ENCODE peak calls at places on chromosomes 16 and 17, in five cellular contexts. One of them, this sample, is unnamed.

GRCh38 chr16:15523092-15523541 is 88.7 kb downstream of the BMERB1 start:
- DNase-seq in AG09309: no peak
- DNase-seq in AG04450: no peak
- DNase-seq in CD8-positive, alpha-beta memory T cell: no peak
- DNase-seq in fibroblast of lung: no peak
- DNase-seq in this sample: no peak

GRCh38 chr17:9150407-9151090 is 129.2 kb downstream of the NTN1 start:
- DNase-seq in AG09309: no peak
- DNase-seq in AG04450: no peak
- DNase-seq in CD8-positive, alpha-beta memory T cell: no peak
- DNase-seq in fibroblast of lung: no peak
- DNase-seq in this sample: no peak

GRCh38 chr17:29622337-29623282 is at the start of gene CORO6:
- DNase-seq in AG09309: no peak
- DNase-seq in AG04450: no peak
- DNase-seq in CD8-positive, alpha-beta memory T cell: peak; percentile 77
- DNase-seq in fibroblast of lung: peak; percentile 40
- DNase-seq in this sample: peak; percentile 49

GRCh38 chr16:29736764-29737163 is 9.0 kb downstream of the C16orf54 start:
- DNase-seq in AG09309: no peak
- DNase-seq in AG04450: no peak
- DNase-seq in CD8-positive, alpha-beta memory T cell: no peak
- DNase-seq in fibroblast of lung: no peak
- DNase-seq in this sample: no peak

GRCh38 chr16:52548261-52549010 is 1.5 kb upstream of the TOX3 start:
- DNase-seq in AG09309: no peak
- DNase-seq in AG04450: no peak
- DNase-seq in CD8-positive, alpha-beta memory T cell: no peak
- DNase-seq in fibroblast of lung: no peak
- DNase-seq in this sample: no peak

GRCh38 chr17:80621335-80622169 is 76.9 kb downstream of the RPTOR start:
- DNase-seq in AG09309: no peak
- DNase-seq in AG04450: no peak
- DNase-seq in CD8-positive, alpha-beta memory T cell: no peak
- DNase-seq in fibroblast of lung: no peak
- DNase-seq in this sample: no peak

GRCh38 chr16:90046122-90046970 is 27.1 kb upstream of the DBNDD1 start:
- DNase-seq in AG09309: no peak
- DNase-seq in AG04450: no peak
- DNase-seq in CD8-positive, alpha-beta memory T cell: no peak
- DNase-seq in fibroblast of lung: no peak
- DNase-seq in this sample: no peak

GRCh38 chr17:33202011-33202410 is 91.1 kb downstream of the ASIC2 start:
- DNase-seq in AG09309: no peak
- DNase-seq in AG04450: no peak
- DNase-seq in CD8-positive, alpha-beta memory T cell: no peak
- DNase-seq in fibroblast of lung: no peak
- DNase-seq in this sample: no peak